ENCODE peak calls at places on chromosomes 5 and 9, in seven cellular contexts. P, Q, Y, Z, A, V and S are unnamed samples.

GRCh38 chr9:14310247-14310646 is 3.7 kb downstream of the NFIB start:
- DNase-seq in V (no peak), Q (no peak), Y (no peak), A (no peak), Z (no peak), P (no peak), S (no peak)

GRCh38 chr5:67813879-67814539 is 401.5 kb upstream of the PIK3R1 start:
- DNase-seq in Q (no peak), V (no peak), A (no peak), Y (no peak), P (no peak), Z (no peak), S (no peak)

GRCh38 chr9:121700831-121701419 is 49.5 kb downstream of the DAB2IP start:
- DNase-seq in V (no peak), Y (no peak), Z (no peak), P (no peak), A (no peak), Q (no peak), S (no peak)

GRCh38 chr5:55114061-55114460 is 11.6 kb downstream of the GZMA start:
- DNase-seq in P (no peak), V (no peak), Z (no peak), Q (no peak), A (no peak), Y (no peak), S (no peak)

GRCh38 chr5:36778336-36778735 is 98.2 kb upstream of the NIPBL start:
- DNase-seq in Y (no peak), P (no peak), V (no peak), Z (no peak), A (no peak), Q (no peak), S (no peak)

GRCh38 chr5:103402861-103403260 is 144.3 kb downstream of the MACIR start:
- DNase-seq in Q (no peak), P (no peak), A (no peak), V (no peak), Y (peak; percentile 32), Z (no peak), S (no peak)

GRCh38 chr9:137592767-137593166 is 2.5 kb upstream of the ZMYND19 start:
- DNase-seq in P (no peak), Q (no peak), Y (no peak), A (no peak), V (no peak), Z (no peak), S (no peak)

GRCh38 chr5:151622367-151623097 is 31.4 kb upstream of the FAT2 start:
- DNase-seq in A (peak; percentile 65), Z (no peak), P (no peak), V (no peak), Y (no peak), Q (no peak), S (peak; percentile 44)

GRCh38 chr9:128412120-128412790 is 8.4 kb upstream of the CERCAM start:
- DNase-seq in V (peak; percentile 35), P (no peak), Z (peak; percentile 92), Y (peak; percentile 52), Q (peak; percentile 81), A (peak; percentile 49), S (no peak)

GRCh38 chr9:136671254-136671614 is 8.5 kb downstream of the EGFL7 start:
- DNase-seq in V (no peak), P (no peak), A (no peak), Z (no peak), Q (no peak), Y (no peak), S (no peak)

GRCh38 chr5:151950681-151951080 is 26.0 kb upstream of the GLRA1 start:
- DNase-seq in Z (no peak), Q (no peak), P (no peak), V (no peak), Y (peak; percentile 12), A (no peak), S (peak; percentile 29)

GRCh38 chr5:178467261-178468195 is 122.7 kb downstream of the COL23A1 start:
- DNase-seq in V (peak; percentile 52), Y (peak; percentile 59), Z (no peak), Q (no peak), P (no peak), A (peak; percentile 55), S (no peak)

GRCh38 chr5:35990524-35990923 is 666 bp downstream of the UGT3A1 start:
- DNase-seq in Q (peak; percentile 22), V (no peak), A (no peak), Z (peak; percentile 38), P (no peak), Y (no peak), S (no peak)

GRCh38 chr5:135857630-135858311 is 23.3 kb downstream of the SLC25A48 start:
- DNase-seq in Z (no peak), A (no peak), V (no peak), P (no peak), Q (no peak), Y (peak; percentile 7), S (no peak)

GRCh38 chr5:90022002-90022710 is 387.4 kb downstream of the CETN3 start:
- DNase-seq in V (no peak), Y (peak; percentile 62), Z (no peak), Q (no peak), A (no peak), P (no peak), S (no peak)

GRCh38 chr5:80254767-80255424 is 952 bp downstream of the SERINC5 start:
- DNase-seq in Z (no peak), P (no peak), Y (peak; percentile 10), A (peak; percentile 63), Q (no peak), V (peak; percentile 56), S (peak; percentile 59)

GRCh38 chr5:110854200-110854599 is 115.4 kb downstream of the SLC25A46 start:
- DNase-seq in Q (no peak), V (peak; percentile 18), Z (no peak), P (no peak), A (no peak), Y (peak; percentile 9), S (no peak)

GRCh38 chr5:178143901-178144300 is 9.8 kb downstream of the NHP2 start:
- DNase-seq in Z (no peak), A (no peak), P (no peak), Q (no peak), Y (no peak), V (no peak), S (no peak)

GRCh38 chr5:43648499-43649124 is 45.6 kb downstream of the NNT start:
- DNase-seq in Z (no peak), Y (no peak), A (peak; percentile 45), P (no peak), V (no peak), Q (no peak), S (no peak)

GRCh38 chr5:91283899-91284298 is 99.2 kb downstream of the ARRDC3 start:
- DNase-seq in V (peak; percentile 31), P (peak; percentile 21), A (peak; percentile 83), Z (no peak), Q (no peak), Y (peak; percentile 82), S (peak; percentile 28)

GRCh38 chr5:142409253-142409594 is 84.4 kb upstream of the SPRY4 start:
- DNase-seq in Q (no peak), P (no peak), A (no peak), Z (no peak), V (no peak), Y (no peak), S (no peak)

GRCh38 chr9:81499021-81499454 is 190.3 kb downstream of the TLE1 start:
- DNase-seq in V (peak; percentile 55), Y (peak; percentile 53), Q (no peak), A (peak; percentile 68), Z (no peak), P (no peak), S (no peak)

GRCh38 chr5:138884554-138884953 is 9.4 kb upstream of the LRRTM2 start:
- DNase-seq in Q (no peak), A (no peak), P (no peak), Y (no peak), Z (peak; percentile 60), V (no peak), S (no peak)

GRCh38 chr9:32502459-32502858 is 23.5 kb downstream of the RIGI start:
- DNase-seq in Z (peak; percentile 58), Q (no peak), A (peak; percentile 64), Y (peak; percentile 86), P (peak; percentile 41), V (peak; percentile 58), S (peak; percentile 95)

GRCh38 chr5:150458819-150459557 is 9.4 kb upstream of the RPS14 start:
- DNase-seq in P (no peak), A (peak; percentile 74), Q (peak; percentile 79), V (peak; percentile 45), Z (peak; percentile 75), Y (peak; percentile 90), S (peak; percentile 39)

GRCh38 chr9:18438300-18438925 is 35.5 kb upstream of the ADAMTSL1 start:
- DNase-seq in Z (peak; percentile 83), Q (peak; percentile 72), P (no peak), A (peak; percentile 72), V (peak; percentile 48), Y (no peak), S (no peak)

GRCh38 chr5:119726544-119726943 is 97.2 kb downstream of the FAM170A start:
- DNase-seq in Z (no peak), V (no peak), A (no peak), Q (no peak), P (no peak), Y (no peak), S (no peak)
- H3K9ac ChIP-seq in Z (no peak overlapping the region), V (no peak overlapping the region), A (no peak overlapping the region), Q (no peak overlapping the region), P (no peak overlapping the region), Y (no peak overlapping the region), S (no peak overlapping the region)

GRCh38 chr5:180785794-180786221 is 16.8 kb downstream of the MGAT1 start:
- DNase-seq in V (peak; percentile 31), P (no peak), Y (peak; percentile 76), A (peak; percentile 75), Z (peak; percentile 94), Q (peak; percentile 87), S (peak; percentile 40)

GRCh38 chr5:180787025-180787424 is 15.6 kb downstream of the MGAT1 start:
- DNase-seq in P (no peak), Z (peak; percentile 72), V (peak; percentile 63), Q (peak; percentile 42), Y (no peak), A (peak; percentile 34), S (no peak)

GRCh38 chr5:180787711-180788431 is 14.7 kb downstream of the MGAT1 start:
- DNase-seq in P (no peak), Y (no peak), Z (peak; percentile 78), Q (peak; percentile 42), A (no peak), V (peak; percentile 33), S (no peak)

GRCh38 chr5:180785151-180785781 is 17.3 kb downstream of the MGAT1 start:
- DNase-seq in Q (no peak), P (no peak), V (peak; percentile 80), A (peak; percentile 93), Y (peak; percentile 68), Z (peak; percentile 83), S (no peak)

GRCh38 chr5:180786398-180787005 is 16.1 kb downstream of the MGAT1 start:
- DNase-seq in Y (no peak), V (peak; percentile 11), P (no peak), Q (no peak), A (peak; percentile 43), Z (peak; percentile 28), S (no peak)
- H3K27ac ChIP-seq in Y (no peak overlapping the region), V (peak overlapping the region; percentile 99), P (no peak overlapping the region), Q (peak overlapping the region; percentile 7), A (peak overlapping the region; percentile 98), Z (peak overlapping the region; percentile 64), S (no peak overlapping the region)

GRCh38 chr5:56852228-56853000 is 37.1 kb downstream of the MAP3K1 start:
- DNase-seq in V (peak; percentile 83), Z (no peak), Y (no peak), Q (no peak), A (no peak), P (no peak), S (peak; percentile 21)
- H3K4me1 ChIP-seq in V (peaks cover 5% of the 10 kb centered on the region), Z (peaks cover 3% of the 10 kb centered on the region), Y (peaks cover 8% of the 10 kb centered on the region), Q (peaks cover 18% of the 10 kb centered on the region), A (no peaks in the 10 kb centered on the region), P (no peaks in the 10 kb centered on the region), S (peaks cover 4% of the 10 kb centered on the region)

GRCh38 chr5:173941102-173941501 is 47.9 kb upstream of the C5orf47 start:
- DNase-seq in Z (no peak), Y (no peak), A (no peak), V (no peak), Q (peak; percentile 19), P (no peak), S (no peak)
- H3K9ac ChIP-seq in Z (no peak overlapping the region), Y (no peak overlapping the region), A (no peak overlapping the region), V (no peak overlapping the region), Q (no peak overlapping the region), P (no peak overlapping the region), S (no peak overlapping the region)